ENCODE peak calls at places on chromosomes 7 and 10, in eight cellular contexts. S, D, U, G, Z, O, P and C are unnamed samples.
A peak's percentile ranks its signal among the peaks of the same experiment; 100 is the strongest.

GRCh38 chr7:84049034-84049433 is 145.6 kb downstream of the SEMA3A start:
- DNase-seq in Z (no peak), S (no peak), O (no peak), P (no peak), G (no peak), U (no peak), D (no peak), C (no peak)

GRCh38 chr7:81507231-81507630 is 262.6 kb downstream of the HGF start:
- DNase-seq in U (no peak), Z (no peak), G (no peak), S (no peak), D (no peak), P (no peak), O (no peak), C (no peak)

GRCh38 chr7:106075937-106076336 is 36.2 kb downstream of the SYPL1 start:
- DNase-seq in U (no peak), G (peak; percentile 25), Z (no peak), P (no peak), D (no peak), O (no peak), S (no peak), C (peak; percentile 73)

GRCh38 chr10:6748981-6749630 is 169.0 kb upstream of the PRKCQ start:
- DNase-seq in P (no peak), S (peak; percentile 86), O (no peak), U (no peak), Z (no peak), G (no peak), D (no peak), C (no peak)

GRCh38 chr7:105267244-105267643 is 121.5 kb downstream of the SRPK2 start:
- DNase-seq in G (no peak), O (no peak), S (no peak), D (no peak), P (no peak), Z (no peak), U (no peak), C (no peak)

GRCh38 chr7:95365151-95365550 is 31.0 kb downstream of the PON3 start:
- DNase-seq in S (no peak), Z (no peak), U (no peak), O (no peak), D (no peak), G (no peak), P (no peak), C (no peak)

GRCh38 chr7:96023376-96023775 is 251.0 kb downstream of the DYNC1I1 start:
- DNase-seq in U (no peak), S (no peak), O (no peak), G (no peak), Z (no peak), D (no peak), P (no peak), C (no peak)

GRCh38 chr10:44010873-44011602 is 362.4 kb upstream of the ZNF32 start:
- DNase-seq in Z (peak; percentile 78), O (peak; percentile 93), G (no peak), P (peak; percentile 21), S (peak; percentile 4), U (no peak), D (peak; percentile 64), C (no peak)

GRCh38 chr10:62818426-62819011 is 2.4 kb upstream of the EGR2 start:
- DNase-seq in U (no peak), P (no peak), Z (peak; percentile 51), S (no peak), D (peak; percentile 47), G (peak; percentile 19), O (peak; percentile 51), C (no peak)

GRCh38 chr7:41122256-41122987 is 580.5 kb downstream of the INHBA start:
- DNase-seq in U (no peak), Z (no peak), P (no peak), O (no peak), S (no peak), D (no peak), G (no peak), C (no peak)

GRCh38 chr10:113825791-113826190 is 28.1 kb downstream of the DCLRE1A start:
- DNase-seq in G (no peak), P (no peak), D (no peak), U (no peak), O (no peak), S (no peak), Z (no peak), C (no peak)

GRCh38 chr10:3424102-3424803 is 251.7 kb upstream of the PITRM1 start:
- DNase-seq in S (no peak), G (no peak), O (no peak), U (peak; percentile 59), D (peak; percentile 79), P (no peak), Z (no peak), C (no peak)

GRCh38 chr7:51949726-51950644 is 633.4 kb upstream of the COBL start:
- DNase-seq in U (peak; percentile 44), Z (no peak), D (no peak), O (no peak), P (no peak), S (no peak), G (no peak), C (peak; percentile 39)

GRCh38 chr7:84144480-84144879 is 50.1 kb downstream of the SEMA3A start:
- DNase-seq in G (no peak), O (no peak), S (no peak), U (no peak), P (no peak), D (no peak), Z (no peak), C (no peak)

GRCh38 chr7:64541438-64542359 is 21.2 kb downstream of the ZNF680 start:
- DNase-seq in D (no peak), O (no peak), Z (no peak), G (no peak), P (no peak), U (no peak), S (no peak), C (no peak)

GRCh38 chr7:92276486-92276885 is 30.7 kb downstream of the ANKIB1 start:
- DNase-seq in S (no peak), Z (peak; percentile 56), P (no peak), D (no peak), O (peak; percentile 68), U (no peak), G (no peak), C (peak; percentile 57)

GRCh38 chr7:105664816-105665525 is 83.7 kb upstream of the EFCAB10 start:
- DNase-seq in U (peak; percentile 89), Z (no peak), S (no peak), D (no peak), O (no peak), G (no peak), P (no peak), C (no peak)

GRCh38 chr7:5574770-5575269 is 151.2 kb upstream of the TNRC18 start:
- DNase-seq in U (no peak), D (peak; percentile 77), O (no peak), G (no peak), P (no peak), S (no peak), Z (no peak), C (no peak)

GRCh38 chr7:151485006-151485732 is 34.5 kb downstream of the RHEB start:
- DNase-seq in G (no peak), D (no peak), Z (no peak), O (peak; percentile 28), U (no peak), S (peak; percentile 41), P (no peak), C (no peak)

GRCh38 chr7:48637382-48637781 is 287.0 kb upstream of the CDC14C start:
- DNase-seq in P (no peak), O (peak; percentile 36), S (no peak), Z (no peak), D (no peak), U (peak; percentile 15), G (no peak), C (no peak)

GRCh38 chr7:48094861-48095293 is 5.8 kb downstream of the UPP1 start:
- DNase-seq in O (no peak), Z (no peak), S (peak; percentile 42), G (no peak), U (no peak), P (no peak), D (no peak), C (no peak)

GRCh38 chr10:103564799-103565365 is 71.4 kb downstream of the NEURL1 start:
- DNase-seq in G (no peak), U (no peak), O (peak; percentile 37), D (no peak), S (no peak), Z (no peak), P (no peak), C (peak; percentile 33)

GRCh38 chr7:155017834-155018233 is 14.9 kb upstream of the PAXIP1 start:
- DNase-seq in O (no peak), P (no peak), Z (no peak), D (no peak), G (no peak), U (no peak), S (no peak), C (no peak)

GRCh38 chr7:74475243-74475986 is 21.7 kb downstream of the GTF2IRD1 start:
- DNase-seq in O (no peak), U (peak; percentile 78), D (no peak), P (no peak), Z (no peak), G (no peak), S (peak; percentile 35), C (peak; percentile 33)

GRCh38 chr7:18163091-18163490 is 135.4 kb upstream of the PRPS1L1 start:
- DNase-seq in S (no peak), D (no peak), Z (no peak), O (no peak), U (no peak), P (no peak), G (no peak), C (no peak)

GRCh38 chr10:114551310-114551972 is 106.6 kb downstream of the ABLIM1 start:
- DNase-seq in P (no peak), O (no peak), U (peak; percentile 15), S (no peak), D (peak; percentile 78), G (no peak), Z (no peak), C (no peak)

GRCh38 chr7:149838992-149839408 is 825 bp downstream of the ZNF862 start:
- DNase-seq in Z (no peak), P (no peak), D (no peak), O (no peak), U (no peak), S (peak; percentile 2), G (peak; percentile 6), C (no peak)

GRCh38 chr7:45922810-45923209 is 1.7 kb upstream of the IGFBP3 start:
- DNase-seq in O (peak; percentile 38), G (no peak), D (no peak), Z (no peak), S (no peak), U (no peak), P (no peak), C (peak; percentile 50)

GRCh38 chr7:39703143-39703542 is 79.8 kb downstream of the RALA start:
- DNase-seq in P (no peak), S (no peak), D (no peak), U (no peak), Z (no peak), G (no peak), O (no peak), C (peak; percentile 34)

GRCh38 chr7:70919491-70920073 is 212.4 kb upstream of the GALNT17 start:
- DNase-seq in U (no peak), D (no peak), G (no peak), S (no peak), Z (no peak), P (no peak), O (no peak), C (no peak)

GRCh38 chr7:24050991-24051529 is 232.9 kb upstream of the NPY start:
- DNase-seq in O (no peak), P (no peak), D (no peak), U (no peak), S (no peak), Z (no peak), G (no peak), C (no peak)